ENCODE peak calls at places on chromosomes 2 and 18, in four cellular contexts. T, G, W and S are unnamed samples.

GRCh38 chr2:68726608-68727367 is 7.8 kb upstream of the ARHGAP25 start:
- DNase-seq in T (peak), G (no peak), W (no peak), S (peak)

GRCh38 chr2:1550658-1551316 is 137.5 kb downstream of the TPO start:
- DNase-seq in T (peak), G (no peak), W (peak), S (no peak)

GRCh38 chr2:15668611-15669305 is 77.1 kb downstream of the DDX1 start:
- DNase-seq in T (peak), G (peak), W (no peak), S (no peak)

GRCh38 chr2:210752532-210752931 is 196.1 kb downstream of the CPS1 start:
- DNase-seq in T (no peak), G (no peak), W (no peak), S (no peak)

GRCh38 chr2:167856190-167856589 is 391.2 kb downstream of the STK39 start:
- DNase-seq in T (no peak), G (no peak), W (no peak), S (no peak)

GRCh38 chr18:31619291-31619690 is 27.6 kb downstream of the TTR start:
- DNase-seq in T (no peak), G (no peak), W (no peak), S (no peak)

GRCh38 chr2:102059151-102059550 is 67.4 kb downstream of the IL1R2 start:
- DNase-seq in T (no peak), G (no peak), W (no peak), S (no peak)

GRCh38 chr2:121777699-121778058 is 22.2 kb downstream of the TSN start:
- DNase-seq in T (peak), G (peak), W (no peak), S (no peak)

GRCh38 chr18:37251679-37252078 is 313.9 kb downstream of the CELF4 start:
- DNase-seq in T (no peak), G (no peak), W (no peak), S (no peak)

GRCh38 chr18:49399003-49399402 is 61.4 kb downstream of the DYM start:
- DNase-seq in T (no peak), G (no peak), W (no peak), S (no peak)

GRCh38 chr2:229431331-229431954 is 160.4 kb upstream of the PID1 start:
- DNase-seq in T (peak), G (peak), W (no peak), S (no peak)

GRCh38 chr18:76081536-76081935 is 413.5 kb downstream of the ZNF516 start:
- DNase-seq in T (no peak), G (no peak), W (no peak), S (no peak)

GRCh38 chr2:227607969-227608368 is 6.7 kb downstream of the SCYGR3 start:
- DNase-seq in T (no peak), G (peak), W (no peak), S (no peak)

GRCh38 chr18:56458770-56459450 is 179.5 kb downstream of the TXNL1 start:
- DNase-seq in T (no peak), G (no peak), W (no peak), S (no peak)